ENCODE peak calls at places on chromosomes 5 and 9, in five cellular contexts. One of them, this sample, is unnamed.

GRCh38 chr9:123338710-123339665 is 17.0 kb upstream of the CRB2 start:
- DNase-seq in IMR-90: no peak
- DNase-seq in K562: peak; percentile 69
- DNase-seq in GM12878: peak; percentile 94
- DNase-seq in SK-N-SH: no peak
- DNase-seq in this sample: no peak

GRCh38 chr5:64502181-64502580 is 3.6 kb upstream of the RGS7BP start:
- DNase-seq in IMR-90: no peak
- DNase-seq in SK-N-SH: no peak
- DNase-seq in GM12878: no peak
- DNase-seq in K562: no peak
- DNase-seq in this sample: no peak

GRCh38 chr5:92050970-92051369 is 667.9 kb upstream of the ARRDC3 start:
- DNase-seq in IMR-90: no peak
- DNase-seq in SK-N-SH: no peak
- DNase-seq in GM12878: no peak
- DNase-seq in K562: no peak
- DNase-seq in this sample: no peak

GRCh38 chr9:96460877-96461276 is 10.9 kb downstream of the HABP4 start:
- DNase-seq in K562: no peak
- DNase-seq in GM12878: no peak
- DNase-seq in IMR-90: peak; percentile 43
- DNase-seq in SK-N-SH: no peak
- DNase-seq in this sample: no peak

GRCh38 chr9:109912082-109912581 is 132.1 kb downstream of the PALM2AKAP2 start:
- DNase-seq in IMR-90: peak; percentile 93
- DNase-seq in GM12878: no peak
- DNase-seq in K562: no peak
- DNase-seq in SK-N-SH: no peak
- DNase-seq in this sample: no peak

GRCh38 chr5:112576298-112576925 is 157.3 kb upstream of the EPB41L4A start:
- DNase-seq in IMR-90: no peak
- DNase-seq in K562: no peak
- DNase-seq in GM12878: no peak
- DNase-seq in SK-N-SH: no peak
- DNase-seq in this sample: no peak

GRCh38 chr5:157767674-157768073 is 24.2 kb downstream of the LSM11 start:
- DNase-seq in K562: no peak
- DNase-seq in GM12878: no peak
- DNase-seq in SK-N-SH: no peak
- DNase-seq in IMR-90: no peak
- DNase-seq in this sample: no peak

GRCh38 chr9:113608082-113608685 is 144.7 kb downstream of the RGS3 start:
- DNase-seq in K562: no peak
- DNase-seq in SK-N-SH: no peak
- DNase-seq in IMR-90: no peak
- DNase-seq in GM12878: no peak
- DNase-seq in this sample: no peak

GRCh38 chr9:109600142-109600541 is 102.0 kb upstream of the PTPN3 start:
- DNase-seq in SK-N-SH: no peak
- DNase-seq in K562: no peak
- DNase-seq in GM12878: no peak
- DNase-seq in IMR-90: peak; percentile 80
- DNase-seq in this sample: no peak

GRCh38 chr5:103562453-103563157 is at the start of gene NUDT12:
- DNase-seq in K562: peak; percentile 90
- DNase-seq in GM12878: peak; percentile 42
- DNase-seq in IMR-90: peak; percentile 67
- DNase-seq in SK-N-SH: peak; percentile 89
- DNase-seq in this sample: peak; percentile 39

GRCh38 chr5:149749481-149750365 is 19.6 kb downstream of the PPARGC1B start:
- DNase-seq in K562: no peak
- DNase-seq in GM12878: no peak
- DNase-seq in IMR-90: no peak
- DNase-seq in SK-N-SH: no peak
- DNase-seq in this sample: peak; percentile 41

GRCh38 chr5:142753114-142753764 is 16.9 kb upstream of the ARHGAP26 start:
- DNase-seq in K562: no peak
- DNase-seq in SK-N-SH: no peak
- DNase-seq in IMR-90: no peak
- DNase-seq in GM12878: no peak
- DNase-seq in this sample: no peak

GRCh38 chr5:107739661-107740060 is 68.9 kb upstream of the EFNA5 start:
- DNase-seq in GM12878: no peak
- DNase-seq in K562: no peak
- DNase-seq in SK-N-SH: no peak
- DNase-seq in IMR-90: no peak
- DNase-seq in this sample: no peak

GRCh38 chr9:125515281-125515680 is 191.7 kb downstream of the MAPKAP1 start:
- DNase-seq in GM12878: no peak
- DNase-seq in K562: no peak
- DNase-seq in SK-N-SH: no peak
- DNase-seq in IMR-90: no peak
- DNase-seq in this sample: no peak

GRCh38 chr9:125513634-125514413 is 193.2 kb downstream of the MAPKAP1 start:
- DNase-seq in IMR-90: peak; percentile 81
- DNase-seq in GM12878: peak; percentile 59
- DNase-seq in SK-N-SH: no peak
- DNase-seq in K562: peak; percentile 30
- DNase-seq in this sample: peak; percentile 68

GRCh38 chr9:125514468-125514867 is 192.5 kb downstream of the MAPKAP1 start:
- DNase-seq in IMR-90: no peak
- DNase-seq in SK-N-SH: no peak
- DNase-seq in K562: no peak
- DNase-seq in GM12878: no peak
- DNase-seq in this sample: no peak

GRCh38 chr9:125517577-125517976 is 189.4 kb downstream of the MAPKAP1 start:
- DNase-seq in K562: no peak
- DNase-seq in SK-N-SH: no peak
- DNase-seq in GM12878: no peak
- DNase-seq in IMR-90: no peak
- DNase-seq in this sample: no peak

GRCh38 chr9:125516381-125516960 is 190.5 kb downstream of the MAPKAP1 start:
- DNase-seq in SK-N-SH: no peak
- DNase-seq in GM12878: no peak
- DNase-seq in K562: no peak
- DNase-seq in IMR-90: no peak
- DNase-seq in this sample: no peak
- TF ChIP-seq MXI1 in SK-N-SH: no peak
- TF ChIP-seq MXI1 in GM12878: no peak
- TF ChIP-seq MXI1 in K562: no peak
- TF ChIP-seq MXI1 in IMR-90: no peak
- TF ChIP-seq MXI1 in this sample: no peak

DNA sequence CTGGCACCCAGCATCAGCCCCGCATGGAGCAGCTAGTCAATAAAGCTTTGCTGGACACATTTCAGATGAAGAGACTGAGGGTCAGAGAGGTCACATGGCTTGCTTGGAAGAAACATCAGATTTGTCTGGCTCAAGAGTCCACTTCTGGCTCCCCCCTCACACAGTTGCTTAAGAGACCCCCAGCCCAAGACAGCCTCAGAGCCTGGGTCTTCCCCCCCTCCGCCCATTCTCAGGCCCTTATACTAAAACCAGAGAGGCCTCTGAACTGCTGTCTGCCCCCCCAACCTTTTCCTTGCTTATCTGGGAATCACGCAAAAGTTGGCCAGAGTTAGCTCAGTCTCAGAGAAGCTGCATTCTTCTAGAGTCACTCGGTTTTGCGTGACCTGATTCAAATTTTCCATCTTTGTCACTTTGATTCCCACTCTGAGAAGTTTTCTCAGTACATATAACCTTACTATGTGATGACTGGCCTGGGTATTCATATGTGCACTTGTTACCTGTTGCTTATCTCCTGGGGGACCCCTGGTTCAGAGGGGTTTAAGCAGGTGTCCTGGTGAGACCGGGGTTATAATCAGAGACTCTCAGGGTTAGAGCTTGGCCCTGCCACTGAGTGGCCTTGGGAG is 145.4 kb upstream of the IER5L start:
- DNase-seq in SK-N-SH: no peak
- DNase-seq in K562: no peak
- DNase-seq in GM12878: no peak
- DNase-seq in IMR-90: no peak
- DNase-seq in this sample: no peak
- H3K4me1 ChIP-seq in SK-N-SH: peaks cover 38% of the 10 kb centered on the region
- H3K4me1 ChIP-seq in K562: peaks cover 27% of the 10 kb centered on the region
- H3K4me1 ChIP-seq in GM12878: peaks cover 17% of the 10 kb centered on the region
- H3K4me1 ChIP-seq in IMR-90: peaks cover 19% of the 10 kb centered on the region
- H3K4me1 ChIP-seq in this sample: peaks cover 98% of the 10 kb centered on the region

DNA sequence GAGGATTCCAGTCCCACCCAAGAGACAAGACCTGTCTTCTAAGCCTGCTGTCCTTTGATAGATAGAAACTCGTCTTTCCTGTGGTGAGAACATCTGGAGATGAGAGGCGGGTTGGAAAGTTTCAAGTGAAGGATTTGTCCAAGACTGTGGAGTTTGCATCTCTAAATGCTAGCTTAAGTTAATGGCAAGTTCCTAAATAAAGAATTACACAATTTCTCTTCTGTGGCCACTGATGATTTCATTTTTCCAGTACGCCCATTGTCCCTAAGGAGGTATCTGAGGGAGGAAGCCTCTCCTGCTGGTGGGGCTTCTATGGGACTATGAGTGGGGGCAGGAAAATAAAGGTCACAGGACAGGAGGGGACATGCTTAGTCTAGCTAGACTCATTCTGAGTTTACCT is 53.7 kb upstream of the TRIM32 start:
- DNase-seq in GM12878: no peak
- DNase-seq in K562: no peak
- DNase-seq in SK-N-SH: no peak
- DNase-seq in IMR-90: no peak
- DNase-seq in this sample: no peak
- TF ChIP-seq MXI1 in GM12878: no peak
- TF ChIP-seq MXI1 in K562: no peak
- TF ChIP-seq MXI1 in SK-N-SH: no peak
- TF ChIP-seq MXI1 in IMR-90: no peak
- TF ChIP-seq MXI1 in this sample: no peak

DNA sequence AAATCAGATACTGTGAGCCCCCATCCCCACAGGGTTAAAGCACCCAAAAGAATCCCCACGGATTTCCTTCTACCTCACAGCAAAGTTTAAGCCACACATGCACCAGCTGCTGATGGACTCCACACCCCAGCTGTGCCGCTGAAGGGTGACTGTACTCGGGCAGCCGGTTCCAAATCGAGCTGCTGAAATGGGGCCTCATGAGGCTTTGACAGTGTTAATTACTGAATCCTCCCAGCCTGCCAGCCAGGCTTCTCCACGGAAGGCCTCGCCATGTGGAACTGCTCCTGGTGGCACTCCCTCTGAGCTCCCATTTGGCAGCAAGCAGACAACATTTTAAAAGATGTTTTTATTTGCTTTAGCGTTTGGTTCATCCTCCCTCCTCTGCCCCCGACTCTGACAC is 479.4 kb upstream of the MPDZ start:
- DNase-seq in IMR-90: no peak
- DNase-seq in K562: no peak
- DNase-seq in SK-N-SH: no peak
- DNase-seq in GM12878: no peak
- DNase-seq in this sample: no peak
- H3K4me1 ChIP-seq in IMR-90: no peaks in the 10 kb centered on the region
- H3K4me1 ChIP-seq in K562: no peaks in the 10 kb centered on the region
- H3K4me1 ChIP-seq in SK-N-SH: no peaks in the 10 kb centered on the region
- H3K4me1 ChIP-seq in GM12878: no peaks in the 10 kb centered on the region
- H3K4me1 ChIP-seq in this sample: no peaks in the 10 kb centered on the region

DNA sequence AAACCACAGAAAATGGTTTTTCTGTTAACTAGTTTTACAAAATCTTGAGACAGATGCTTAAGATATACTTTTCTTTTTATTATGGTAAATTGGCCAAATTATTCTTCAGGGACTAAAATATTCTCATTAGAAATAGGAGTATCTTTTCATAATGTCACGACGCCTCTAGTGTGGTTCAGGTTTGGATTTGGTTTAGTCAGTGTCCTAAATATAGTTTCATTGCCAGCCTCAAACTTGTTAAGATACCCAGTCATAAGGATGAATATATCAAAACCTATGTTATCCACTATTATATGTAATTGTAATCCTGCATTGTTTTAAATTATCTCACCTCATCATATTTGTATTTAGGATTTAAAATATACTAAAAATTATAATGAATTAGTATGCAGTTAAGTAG is 13.7 kb downstream of the NDUFAF2 start:
- DNase-seq in K562: no peak
- DNase-seq in GM12878: no peak
- DNase-seq in SK-N-SH: no peak
- DNase-seq in IMR-90: no peak
- DNase-seq in this sample: no peak
- TF ChIP-seq MXI1 in K562: no peak
- TF ChIP-seq MXI1 in GM12878: no peak
- TF ChIP-seq MXI1 in SK-N-SH: no peak
- TF ChIP-seq MXI1 in IMR-90: no peak
- TF ChIP-seq MXI1 in this sample: no peak

DNA sequence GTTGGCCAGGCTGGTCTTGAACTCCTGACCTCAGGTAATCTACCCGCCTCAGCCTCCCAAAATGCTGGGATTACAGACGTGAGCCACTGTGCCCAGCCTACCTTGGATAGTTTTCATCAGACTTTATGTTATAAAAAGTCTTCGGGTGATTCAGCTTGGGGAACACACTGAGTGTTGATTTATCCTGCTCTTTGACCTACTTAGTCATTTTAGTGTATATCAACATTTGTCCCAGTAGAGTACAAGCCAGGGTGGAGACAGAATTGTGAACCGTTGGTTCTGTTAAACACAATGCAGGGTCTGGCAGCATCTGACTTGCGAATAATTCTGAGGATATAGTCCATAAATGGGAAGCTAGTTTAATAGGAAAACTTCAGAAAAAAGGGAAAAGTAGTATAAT is 39.7 kb downstream of the NFX1 start:
- DNase-seq in SK-N-SH: no peak
- DNase-seq in GM12878: no peak
- DNase-seq in K562: no peak
- DNase-seq in IMR-90: peak; percentile 87
- DNase-seq in this sample: no peak
- H3K4me1 ChIP-seq in SK-N-SH: peaks cover 12% of the 10 kb centered on the region
- H3K4me1 ChIP-seq in GM12878: no peaks in the 10 kb centered on the region
- H3K4me1 ChIP-seq in K562: no peaks in the 10 kb centered on the region
- H3K4me1 ChIP-seq in IMR-90: peaks cover 17% of the 10 kb centered on the region
- H3K4me1 ChIP-seq in this sample: no peaks in the 10 kb centered on the region

GRCh38 chr9:97924386-97924785 is 2.1 kb upstream of the TRMO start:
- DNase-seq in IMR-90: no peak
- DNase-seq in GM12878: no peak
- DNase-seq in K562: no peak
- DNase-seq in SK-N-SH: no peak
- DNase-seq in this sample: no peak
- TF ChIP-seq MXI1 in IMR-90: no peak
- TF ChIP-seq MXI1 in GM12878: no peak
- TF ChIP-seq MXI1 in K562: no peak
- TF ChIP-seq MXI1 in SK-N-SH: no peak
- TF ChIP-seq MXI1 in this sample: no peak

GRCh38 chr5:97906135-97906534 is 723.1 kb upstream of the RIOK2 start:
- DNase-seq in IMR-90: no peak
- DNase-seq in K562: no peak
- DNase-seq in SK-N-SH: no peak
- DNase-seq in GM12878: no peak
- DNase-seq in this sample: no peak
- H3K4me1 ChIP-seq in IMR-90: no peaks in the 10 kb centered on the region
- H3K4me1 ChIP-seq in K562: no peaks in the 10 kb centered on the region
- H3K4me1 ChIP-seq in SK-N-SH: no peaks in the 10 kb centered on the region
- H3K4me1 ChIP-seq in GM12878: no peaks in the 10 kb centered on the region
- H3K4me1 ChIP-seq in this sample: no peaks in the 10 kb centered on the region

GRCh38 chr9:108552459-108553040 is 303.2 kb downstream of the ACTL7B start:
- DNase-seq in SK-N-SH: no peak
- DNase-seq in GM12878: no peak
- DNase-seq in K562: no peak
- DNase-seq in IMR-90: peak; percentile 23
- DNase-seq in this sample: no peak
- TF ChIP-seq MXI1 in SK-N-SH: no peak
- TF ChIP-seq MXI1 in GM12878: no peak
- TF ChIP-seq MXI1 in K562: no peak
- TF ChIP-seq MXI1 in IMR-90: no peak
- TF ChIP-seq MXI1 in this sample: no peak

This sample was measured in HepG2.